ENCODE peak calls at places on chromosomes 6 and 20, in nine cellular contexts. One of them, this sample, is unnamed.

GRCh38 chr6:44043479-44044153 is 83.6 kb downstream of the MRPL14 start:
- DNase-seq in Caki2: peak; percentile 67
- DNase-seq in T-cell: no peak
- DNase-seq in nucleus accumbens: no peak
- DNase-seq in kidney glomerular epithelial cell: no peak
- DNase-seq in GM12865: no peak
- DNase-seq in mammary epithelial cell: no peak
- DNase-seq in C1 segment of cervical spinal cord: no peak
- DNase-seq in K562: peak; percentile 72
- DNase-seq in this sample: no peak

GRCh38 chr6:75363304-75363703 is 78.7 kb upstream of the TMEM30A start:
- DNase-seq in nucleus accumbens: no peak
- DNase-seq in kidney glomerular epithelial cell: no peak
- DNase-seq in Caki2: no peak
- DNase-seq in GM12865: peak; percentile 28
- DNase-seq in mammary epithelial cell: no peak
- DNase-seq in C1 segment of cervical spinal cord: no peak
- DNase-seq in K562: no peak
- DNase-seq in T-cell: no peak
- DNase-seq in this sample: no peak

GRCh38 chr6:130697661-130698535 is 129.3 kb upstream of the SMLR1 start:
- DNase-seq in C1 segment of cervical spinal cord: no peak
- DNase-seq in GM12865: peak; percentile 73
- DNase-seq in kidney glomerular epithelial cell: peak; percentile 35
- DNase-seq in mammary epithelial cell: peak; percentile 41
- DNase-seq in Caki2: peak; percentile 23
- DNase-seq in T-cell: peak; percentile 31
- DNase-seq in K562: peak; percentile 36
- DNase-seq in nucleus accumbens: peak; percentile 9
- DNase-seq in this sample: no peak

GRCh38 chr20:11838076-11838636 is 79.5 kb upstream of the BTBD3 start:
- DNase-seq in kidney glomerular epithelial cell: no peak
- DNase-seq in Caki2: no peak
- DNase-seq in mammary epithelial cell: no peak
- DNase-seq in T-cell: no peak
- DNase-seq in nucleus accumbens: no peak
- DNase-seq in GM12865: no peak
- DNase-seq in C1 segment of cervical spinal cord: no peak
- DNase-seq in K562: no peak
- DNase-seq in this sample: no peak

GRCh38 chr20:5719861-5720401 is 30.3 kb upstream of the SHLD1 start:
- DNase-seq in K562: peak; percentile 71
- DNase-seq in C1 segment of cervical spinal cord: no peak
- DNase-seq in nucleus accumbens: no peak
- DNase-seq in Caki2: peak; percentile 73
- DNase-seq in kidney glomerular epithelial cell: no peak
- DNase-seq in mammary epithelial cell: peak; percentile 37
- DNase-seq in GM12865: peak; percentile 26
- DNase-seq in T-cell: no peak
- DNase-seq in this sample: no peak

GRCh38 chr20:3572151-3572550 is 91.0 kb downstream of the GFRA4 start:
- DNase-seq in T-cell: no peak
- DNase-seq in kidney glomerular epithelial cell: no peak
- DNase-seq in K562: no peak
- DNase-seq in GM12865: no peak
- DNase-seq in nucleus accumbens: no peak
- DNase-seq in C1 segment of cervical spinal cord: no peak
- DNase-seq in mammary epithelial cell: no peak
- DNase-seq in Caki2: no peak
- DNase-seq in this sample: no peak

GRCh38 chr6:33297956-33298772 is 578 bp downstream of the RGL2 start:
- DNase-seq in mammary epithelial cell: peak; percentile 92
- DNase-seq in T-cell: peak; percentile 51
- DNase-seq in GM12865: peak; percentile 78
- DNase-seq in Caki2: peak; percentile 82
- DNase-seq in K562: peak; percentile 87
- DNase-seq in nucleus accumbens: peak; percentile 66
- DNase-seq in C1 segment of cervical spinal cord: peak; percentile 63
- DNase-seq in kidney glomerular epithelial cell: peak; percentile 76
- DNase-seq in this sample: peak; percentile 58

GRCh38 chr6:14129572-14129971 is 12.0 kb downstream of the CD83 start:
- DNase-seq in C1 segment of cervical spinal cord: peak; percentile 34
- DNase-seq in K562: peak; percentile 61
- DNase-seq in GM12865: peak; percentile 79
- DNase-seq in Caki2: peak; percentile 41
- DNase-seq in mammary epithelial cell: peak; percentile 48
- DNase-seq in nucleus accumbens: peak; percentile 62
- DNase-seq in kidney glomerular epithelial cell: peak; percentile 56
- DNase-seq in T-cell: peak; percentile 15
- DNase-seq in this sample: peak; percentile 56

GRCh38 chr6:158069800-158070195 is 88.1 kb downstream of the SYNJ2 start:
- DNase-seq in Caki2: no peak
- DNase-seq in GM12865: no peak
- DNase-seq in mammary epithelial cell: no peak
- DNase-seq in kidney glomerular epithelial cell: no peak
- DNase-seq in nucleus accumbens: no peak
- DNase-seq in C1 segment of cervical spinal cord: no peak
- DNase-seq in K562: no peak
- DNase-seq in T-cell: no peak
- DNase-seq in this sample: no peak

GRCh38 chr6:142946181-142946923 is 1.4 kb upstream of the HIVEP2 start:
- DNase-seq in mammary epithelial cell: peak; percentile 99
- DNase-seq in nucleus accumbens: peak; percentile 97
- DNase-seq in K562: peak; percentile 76
- DNase-seq in kidney glomerular epithelial cell: peak; percentile 95
- DNase-seq in C1 segment of cervical spinal cord: peak; percentile 89
- DNase-seq in T-cell: peak; percentile 95
- DNase-seq in GM12865: peak; percentile 91
- DNase-seq in Caki2: peak; percentile 97
- DNase-seq in this sample: peak; percentile 90

GRCh38 chr6:170437719-170438401 is 115.2 kb downstream of the PSMB1 start:
- DNase-seq in mammary epithelial cell: peak; percentile 53
- DNase-seq in kidney glomerular epithelial cell: no peak
- DNase-seq in Caki2: no peak
- DNase-seq in GM12865: no peak
- DNase-seq in K562: no peak
- DNase-seq in T-cell: no peak
- DNase-seq in nucleus accumbens: no peak
- DNase-seq in C1 segment of cervical spinal cord: no peak
- DNase-seq in this sample: no peak

GRCh38 chr20:18187020-18187419 is 49.4 kb downstream of the KAT14 start:
- DNase-seq in Caki2: no peak
- DNase-seq in T-cell: no peak
- DNase-seq in nucleus accumbens: no peak
- DNase-seq in C1 segment of cervical spinal cord: no peak
- DNase-seq in GM12865: no peak
- DNase-seq in K562: no peak
- DNase-seq in kidney glomerular epithelial cell: no peak
- DNase-seq in mammary epithelial cell: peak; percentile 89
- DNase-seq in this sample: no peak

GRCh38 chr6:24689964-24690363 is 23.1 kb downstream of the ACOT13 start:
- DNase-seq in Caki2: no peak
- DNase-seq in GM12865: no peak
- DNase-seq in C1 segment of cervical spinal cord: no peak
- DNase-seq in K562: no peak
- DNase-seq in T-cell: no peak
- DNase-seq in kidney glomerular epithelial cell: no peak
- DNase-seq in nucleus accumbens: no peak
- DNase-seq in mammary epithelial cell: no peak
- DNase-seq in this sample: no peak

GRCh38 chr6:43742285-43742684 is 27.7 kb upstream of the VEGFA start:
- DNase-seq in kidney glomerular epithelial cell: no peak
- DNase-seq in mammary epithelial cell: no peak
- DNase-seq in T-cell: no peak
- DNase-seq in K562: no peak
- DNase-seq in nucleus accumbens: no peak
- DNase-seq in GM12865: no peak
- DNase-seq in Caki2: no peak
- DNase-seq in C1 segment of cervical spinal cord: no peak
- DNase-seq in this sample: no peak

GRCh38 chr6:142855877-142856606 is 88.9 kb downstream of the HIVEP2 start:
- DNase-seq in kidney glomerular epithelial cell: no peak
- DNase-seq in nucleus accumbens: no peak
- DNase-seq in Caki2: no peak
- DNase-seq in mammary epithelial cell: no peak
- DNase-seq in T-cell: no peak
- DNase-seq in K562: no peak
- DNase-seq in C1 segment of cervical spinal cord: no peak
- DNase-seq in GM12865: peak; percentile 68
- DNase-seq in this sample: no peak

GRCh38 chr6:55065020-55065419 is 109.3 kb upstream of the HCRTR2 start:
- DNase-seq in T-cell: no peak
- DNase-seq in GM12865: no peak
- DNase-seq in Caki2: no peak
- DNase-seq in nucleus accumbens: no peak
- DNase-seq in K562: no peak
- DNase-seq in C1 segment of cervical spinal cord: no peak
- DNase-seq in kidney glomerular epithelial cell: no peak
- DNase-seq in mammary epithelial cell: no peak
- DNase-seq in this sample: no peak

GRCh38 chr6:161434921-161435411 is 161.1 kb upstream of the AGPAT4 start:
- DNase-seq in K562: no peak
- DNase-seq in T-cell: no peak
- DNase-seq in C1 segment of cervical spinal cord: no peak
- DNase-seq in Caki2: peak; percentile 89
- DNase-seq in mammary epithelial cell: peak; percentile 86
- DNase-seq in kidney glomerular epithelial cell: peak; percentile 97
- DNase-seq in nucleus accumbens: no peak
- DNase-seq in GM12865: no peak
- DNase-seq in this sample: no peak

GRCh38 chr20:5463007-5463686 is 146.4 kb upstream of the PROKR2 start:
- DNase-seq in Caki2: no peak
- DNase-seq in T-cell: no peak
- DNase-seq in GM12865: no peak
- DNase-seq in kidney glomerular epithelial cell: no peak
- DNase-seq in nucleus accumbens: no peak
- DNase-seq in K562: no peak
- DNase-seq in mammary epithelial cell: no peak
- DNase-seq in C1 segment of cervical spinal cord: no peak
- DNase-seq in this sample: no peak

GRCh38 chr20:59829415-59830106 is 103.9 kb downstream of the SYCP2 start:
- DNase-seq in kidney glomerular epithelial cell: no peak
- DNase-seq in nucleus accumbens: peak; percentile 86
- DNase-seq in K562: no peak
- DNase-seq in GM12865: no peak
- DNase-seq in C1 segment of cervical spinal cord: no peak
- DNase-seq in T-cell: no peak
- DNase-seq in Caki2: no peak
- DNase-seq in mammary epithelial cell: no peak
- DNase-seq in this sample: no peak

GRCh38 chr6:36904096-36904495 is 18.3 kb downstream of the C6orf89 start:
- DNase-seq in kidney glomerular epithelial cell: no peak
- DNase-seq in K562: no peak
- DNase-seq in mammary epithelial cell: no peak
- DNase-seq in Caki2: no peak
- DNase-seq in T-cell: no peak
- DNase-seq in nucleus accumbens: no peak
- DNase-seq in C1 segment of cervical spinal cord: no peak
- DNase-seq in GM12865: no peak
- DNase-seq in this sample: no peak

GRCh38 chr6:137740347-137740746 is 126.7 kb upstream of the TNFAIP3 start:
- DNase-seq in kidney glomerular epithelial cell: no peak
- DNase-seq in Caki2: no peak
- DNase-seq in GM12865: no peak
- DNase-seq in mammary epithelial cell: no peak
- DNase-seq in K562: no peak
- DNase-seq in C1 segment of cervical spinal cord: no peak
- DNase-seq in nucleus accumbens: no peak
- DNase-seq in T-cell: no peak
- DNase-seq in this sample: no peak

GRCh38 chr6:73299171-73300073 is 36.4 kb upstream of the KHDC1 start:
- DNase-seq in K562: no peak
- DNase-seq in T-cell: no peak
- DNase-seq in kidney glomerular epithelial cell: no peak
- DNase-seq in Caki2: no peak
- DNase-seq in nucleus accumbens: no peak
- DNase-seq in mammary epithelial cell: no peak
- DNase-seq in C1 segment of cervical spinal cord: no peak
- DNase-seq in GM12865: no peak
- DNase-seq in this sample: peak; percentile 42

GRCh38 chr6:158229823-158230222 is 61.7 kb downstream of the GTF2H5 start:
- DNase-seq in K562: no peak
- DNase-seq in mammary epithelial cell: no peak
- DNase-seq in C1 segment of cervical spinal cord: no peak
- DNase-seq in T-cell: no peak
- DNase-seq in Caki2: no peak
- DNase-seq in kidney glomerular epithelial cell: no peak
- DNase-seq in nucleus accumbens: no peak
- DNase-seq in GM12865: no peak
- DNase-seq in this sample: no peak

GRCh38 chr6:154481541-154482013 is 28.9 kb downstream of the CNKSR3 start:
- DNase-seq in nucleus accumbens: no peak
- DNase-seq in Caki2: no peak
- DNase-seq in C1 segment of cervical spinal cord: no peak
- DNase-seq in K562: no peak
- DNase-seq in mammary epithelial cell: no peak
- DNase-seq in GM12865: no peak
- DNase-seq in T-cell: no peak
- DNase-seq in kidney glomerular epithelial cell: no peak
- DNase-seq in this sample: no peak

GRCh38 chr20:33821270-33821836 is 10.2 kb downstream of the CHMP4B start:
- DNase-seq in T-cell: no peak
- DNase-seq in mammary epithelial cell: no peak
- DNase-seq in K562: no peak
- DNase-seq in C1 segment of cervical spinal cord: no peak
- DNase-seq in nucleus accumbens: no peak
- DNase-seq in GM12865: no peak
- DNase-seq in kidney glomerular epithelial cell: no peak
- DNase-seq in Caki2: no peak
- DNase-seq in this sample: no peak

GRCh38 chr20:43914286-43914685 is 366 bp upstream of the TOX2 start:
- DNase-seq in GM12865: peak; percentile 29
- DNase-seq in C1 segment of cervical spinal cord: no peak
- DNase-seq in mammary epithelial cell: no peak
- DNase-seq in T-cell: peak; percentile 15
- DNase-seq in K562: no peak
- DNase-seq in nucleus accumbens: no peak
- DNase-seq in Caki2: no peak
- DNase-seq in kidney glomerular epithelial cell: no peak
- DNase-seq in this sample: no peak

GRCh38 chr6:117465691-117466090 is 16.8 kb upstream of the DCBLD1 start:
- DNase-seq in C1 segment of cervical spinal cord: no peak
- DNase-seq in Caki2: no peak
- DNase-seq in nucleus accumbens: no peak
- DNase-seq in GM12865: no peak
- DNase-seq in T-cell: no peak
- DNase-seq in mammary epithelial cell: no peak
- DNase-seq in kidney glomerular epithelial cell: no peak
- DNase-seq in K562: no peak
- DNase-seq in this sample: no peak

GRCh38 chr20:44576297-44576696 is 6.1 kb upstream of the PKIG start:
- DNase-seq in K562: peak; percentile 59
- DNase-seq in GM12865: peak; percentile 66
- DNase-seq in mammary epithelial cell: no peak
- DNase-seq in T-cell: no peak
- DNase-seq in Caki2: peak; percentile 19
- DNase-seq in C1 segment of cervical spinal cord: no peak
- DNase-seq in nucleus accumbens: no peak
- DNase-seq in kidney glomerular epithelial cell: no peak
- DNase-seq in this sample: no peak

GRCh38 chr6:34045698-34046097 is 100.2 kb downstream of the GRM4 start:
- DNase-seq in C1 segment of cervical spinal cord: no peak
- DNase-seq in Caki2: no peak
- DNase-seq in nucleus accumbens: peak; percentile 16
- DNase-seq in GM12865: no peak
- DNase-seq in mammary epithelial cell: no peak
- DNase-seq in T-cell: no peak
- DNase-seq in K562: no peak
- DNase-seq in kidney glomerular epithelial cell: no peak
- DNase-seq in this sample: no peak

GRCh38 chr6:27582928-27583725 is 110.2 kb upstream of the ZNF184 start:
- DNase-seq in T-cell: peak; percentile 11
- DNase-seq in nucleus accumbens: peak; percentile 3
- DNase-seq in K562: peak; percentile 51
- DNase-seq in mammary epithelial cell: peak; percentile 66
- DNase-seq in kidney glomerular epithelial cell: peak; percentile 37
- DNase-seq in Caki2: peak; percentile 64
- DNase-seq in C1 segment of cervical spinal cord: no peak
- DNase-seq in GM12865: peak; percentile 81
- DNase-seq in this sample: no peak

GRCh38 chr6:39152247-39152646 is 37.3 kb upstream of the SAYSD1 start:
- DNase-seq in GM12865: no peak
- DNase-seq in kidney glomerular epithelial cell: no peak
- DNase-seq in K562: no peak
- DNase-seq in mammary epithelial cell: no peak
- DNase-seq in nucleus accumbens: no peak
- DNase-seq in T-cell: no peak
- DNase-seq in C1 segment of cervical spinal cord: no peak
- DNase-seq in Caki2: no peak
- DNase-seq in this sample: no peak

This sample was measured in frontal cortex.